ENCODE peak calls at places on chromosomes 2 and 18, in five cellular contexts. B is astrocyte of the spinal cord; V is stimulated activated naive CD8-positive, alpha-beta T cell treated with anti-CD3 and anti-CD28 coated beads, Interleukin-15, amount 100 ng/mL, for 72 hours; P is breast epithelium; A is activated CD4-positive, alpha-beta T cell treated with anti-CD3 and anti-CD28 coated beads, Interleukin-2, amount 50 U/mL, for 1 hour. H is an unnamed sample.

GRCh38 chr2:96527052-96527964 is 9.2 kb upstream of the ARID5A start:
- DNase-seq in V (peak), P (no peak), A (peak), B (no peak), H (no peak)

GRCh38 chr2:163198972-163199371 is 360.4 kb upstream of the KCNH7 start:
- DNase-seq in B (no peak), P (no peak), V (no peak), A (no peak), H (no peak)

GRCh38 chr2:11867926-11868325 is 121.5 kb downstream of the LPIN1 start:
- DNase-seq in B (no peak), V (no peak), P (no peak), A (no peak), H (no peak)

GRCh38 chr2:128392207-128392606 is 73.5 kb upstream of the HS6ST1 start:
- DNase-seq in P (no peak), B (no peak), V (no peak), A (no peak), H (no peak)

GRCh38 chr18:1505856-1506255 is 601.2 kb downstream of the ADCYAP1 start:
- DNase-seq in P (no peak), B (no peak), A (no peak), V (no peak), H (no peak)

GRCh38 chr2:162795312-162795711 is 43.3 kb downstream of the KCNH7 start:
- DNase-seq in B (no peak), A (no peak), V (no peak), P (no peak), H (no peak)

GRCh38 chr2:221124542-221125235 is 447.4 kb downstream of the EPHA4 start:
- DNase-seq in V (no peak), B (no peak), P (no peak), A (no peak), H (no peak)

GRCh38 chr2:95346236-95346737 is 49.1 kb downstream of the KCNIP3 start:
- DNase-seq in A (no peak), V (no peak), P (peak), B (peak), H (peak)

GRCh38 chr2:162038676-162039075 is 35.3 kb downstream of the DPP4 start:
- DNase-seq in A (no peak), P (no peak), V (no peak), B (no peak), H (no peak)

GRCh38 chr2:95166065-95166763 is 605 bp downstream of the ZNF2 start:
- DNase-seq in B (no peak), A (no peak), V (no peak), P (no peak), H (no peak)

GRCh38 chr2:222424729-222425671 is 657 bp downstream of the SGPP2 start:
- DNase-seq in P (no peak), B (no peak), V (peak), A (peak), H (no peak)

GRCh38 chr2:166081131-166081632 is 46.6 kb downstream of the SCN1A start:
- DNase-seq in P (no peak), B (no peak), V (no peak), A (no peak), H (no peak)